ENCODE peak calls at places on chromosomes 3 and 15, in four cellular contexts. One of them, this sample, is unnamed.
A peak's percentile ranks its signal among the peaks of the same experiment; 100 is the strongest.

GRCh38 chr15:89417206-89417725 is 79.1 kb downstream of the RHCG start:
- DNase-seq in trophoblast cell: no peak
- DNase-seq in Caco-2: no peak
- DNase-seq in tibial artery: no peak
- DNase-seq in this sample: no peak

GRCh38 chr3:45988804-45989203 is 6.8 kb downstream of the FYCO1 start:
- DNase-seq in trophoblast cell: peak; percentile 75
- DNase-seq in Caco-2: no peak
- DNase-seq in tibial artery: no peak
- DNase-seq in this sample: no peak

GRCh38 chr3:46538803-46539442 is 27.2 kb downstream of the LRRC2 start:
- DNase-seq in trophoblast cell: no peak
- DNase-seq in Caco-2: no peak
- DNase-seq in tibial artery: peak; percentile 66
- DNase-seq in this sample: peak; percentile 74

GRCh38 chr3:33134026-33134625 is 20.3 kb downstream of the CRTAP start:
- DNase-seq in trophoblast cell: no peak
- DNase-seq in Caco-2: no peak
- DNase-seq in tibial artery: no peak
- DNase-seq in this sample: no peak

GRCh38 chr3:171163724-171164465 is 137.4 kb upstream of the SLC2A2 start:
- DNase-seq in trophoblast cell: peak; percentile 65
- DNase-seq in Caco-2: no peak
- DNase-seq in tibial artery: no peak
- DNase-seq in this sample: no peak

GRCh38 chr15:55588070-55588817 is at the start of gene PYGO1:
- DNase-seq in trophoblast cell: peak; percentile 65
- DNase-seq in Caco-2: peak; percentile 72
- DNase-seq in tibial artery: peak; percentile 79
- DNase-seq in this sample: peak; percentile 72

GRCh38 chr3:156519758-156520162 is 35.2 kb downstream of the SSR3 start:
- DNase-seq in trophoblast cell: no peak
- DNase-seq in Caco-2: no peak
- DNase-seq in tibial artery: no peak
- DNase-seq in this sample: no peak

GRCh38 chr3:78322780-78323179 is 1282.9 kb downstream of the ROBO2 start:
- DNase-seq in trophoblast cell: no peak
- DNase-seq in Caco-2: no peak
- DNase-seq in tibial artery: no peak
- DNase-seq in this sample: no peak

GRCh38 chr3:11452988-11453847 is 181.0 kb downstream of the ATG7 start:
- DNase-seq in trophoblast cell: no peak
- DNase-seq in Caco-2: no peak
- DNase-seq in tibial artery: no peak
- DNase-seq in this sample: no peak

GRCh38 chr3:119630562-119631329 is 29.6 kb downstream of the POPDC2 start:
- DNase-seq in trophoblast cell: peak; percentile 44
- DNase-seq in Caco-2: no peak
- DNase-seq in tibial artery: no peak
- DNase-seq in this sample: no peak

GRCh38 chr3:46145147-46145546 is 63.0 kb downstream of the CCR1 start:
- DNase-seq in trophoblast cell: no peak
- DNase-seq in Caco-2: no peak
- DNase-seq in tibial artery: no peak
- DNase-seq in this sample: no peak

GRCh38 chr15:70493787-70494514 is 269.4 kb downstream of the UACA start:
- DNase-seq in trophoblast cell: no peak
- DNase-seq in Caco-2: peak; percentile 78
- DNase-seq in tibial artery: no peak
- DNase-seq in this sample: no peak

GRCh38 chr3:52093751-52094525 is 37.6 kb upstream of the DUSP7 start:
- DNase-seq in trophoblast cell: no peak
- DNase-seq in Caco-2: no peak
- DNase-seq in tibial artery: no peak
- DNase-seq in this sample: peak; percentile 20

GRCh38 chr3:133767607-133768006 is 21.4 kb downstream of the TF start:
- DNase-seq in trophoblast cell: no peak
- DNase-seq in Caco-2: no peak
- DNase-seq in tibial artery: no peak
- DNase-seq in this sample: no peak

GRCh38 chr3:156761713-156762575 is 64.2 kb upstream of the LEKR1 start:
- DNase-seq in trophoblast cell: no peak
- DNase-seq in Caco-2: no peak
- DNase-seq in tibial artery: no peak
- DNase-seq in this sample: no peak

GRCh38 chr15:96349933-96350292 is 19.4 kb downstream of the NR2F2 start:
- DNase-seq in trophoblast cell: no peak
- DNase-seq in Caco-2: no peak
- DNase-seq in tibial artery: no peak
- DNase-seq in this sample: no peak

GRCh38 chr15:96351801-96352593 is 21.5 kb downstream of the NR2F2 start:
- DNase-seq in trophoblast cell: peak; percentile 40
- DNase-seq in Caco-2: no peak
- DNase-seq in tibial artery: peak; percentile 82
- DNase-seq in this sample: no peak

GRCh38 chr15:96350884-96351639 is 20.6 kb downstream of the NR2F2 start:
- DNase-seq in trophoblast cell: no peak
- DNase-seq in Caco-2: no peak
- DNase-seq in tibial artery: no peak
- DNase-seq in this sample: no peak

GRCh38 chr15:96349034-96349932 is 18.8 kb downstream of the NR2F2 start:
- DNase-seq in trophoblast cell: no peak
- DNase-seq in Caco-2: no peak
- DNase-seq in tibial artery: no peak
- DNase-seq in this sample: no peak

GRCh38 chr15:96350321-96350720 is 19.8 kb downstream of the NR2F2 start:
- DNase-seq in trophoblast cell: no peak
- DNase-seq in Caco-2: no peak
- DNase-seq in tibial artery: no peak
- DNase-seq in this sample: no peak
- H3K4me1 ChIP-seq in trophoblast cell: peaks cover 31% of the 10 kb centered on the region
- H3K4me1 ChIP-seq in Caco-2: no peaks in the 10 kb centered on the region
- H3K4me1 ChIP-seq in tibial artery: peaks cover 30% of the 10 kb centered on the region
- H3K4me1 ChIP-seq in this sample: no peaks in the 10 kb centered on the region

DNA sequence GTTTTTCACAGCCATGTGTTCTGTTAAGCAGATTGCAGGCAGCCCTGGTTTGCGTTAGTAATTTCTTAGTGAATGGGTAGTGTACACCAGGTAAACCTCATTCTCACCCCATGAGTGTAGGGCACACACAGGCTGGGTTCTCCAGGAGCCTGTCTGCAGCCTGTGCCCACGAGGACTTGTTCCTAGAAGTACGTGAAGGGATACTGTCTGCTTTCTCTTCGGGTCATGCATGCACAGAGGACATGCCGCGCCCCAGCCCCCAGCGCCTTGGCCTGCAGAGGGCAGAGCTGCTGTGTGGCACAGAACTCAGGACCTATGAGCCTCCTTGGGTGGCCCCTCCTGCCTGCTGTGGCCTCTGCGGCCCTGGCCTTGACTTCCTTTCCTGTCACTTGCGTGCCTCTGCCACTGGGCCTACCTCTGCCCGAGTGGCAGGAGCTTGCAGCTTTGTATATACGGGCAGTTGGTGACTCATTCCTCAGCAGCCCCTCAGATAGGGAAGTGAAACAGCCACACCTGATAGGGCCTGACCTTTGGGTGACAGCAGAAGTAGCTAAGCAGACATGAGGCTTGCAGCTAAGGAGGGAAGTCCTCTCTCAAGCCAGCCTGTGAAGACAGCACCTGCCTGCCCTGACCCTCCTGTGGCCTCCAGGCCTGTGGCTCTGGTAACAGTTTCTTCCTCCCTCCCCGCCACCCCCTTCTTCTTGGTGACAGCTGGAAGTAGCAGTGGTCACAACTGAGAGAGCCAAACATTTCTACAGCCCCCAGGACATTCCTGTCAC is 19.5 kb downstream of the PPCDC start:
- DNase-seq in trophoblast cell: peak; percentile 91
- DNase-seq in Caco-2: peak; percentile 79
- DNase-seq in tibial artery: peak; percentile 90
- DNase-seq in this sample: peak; percentile 95
- H3K4me3 ChIP-seq in trophoblast cell: no peak overlapping the region
- H3K4me3 ChIP-seq in Caco-2: no peak overlapping the region
- H3K4me3 ChIP-seq in tibial artery: no peak overlapping the region
- H3K4me3 ChIP-seq in this sample: peak overlapping the region; percentile 24

GRCh38 chr3:138365253-138365555 is 16.8 kb downstream of the MRAS start:
- DNase-seq in trophoblast cell: no peak
- DNase-seq in Caco-2: no peak
- DNase-seq in tibial artery: peak; percentile 27
- DNase-seq in this sample: no peak

GRCh38 chr3:138367326-138367850 is 19.0 kb downstream of the MRAS start:
- DNase-seq in trophoblast cell: no peak
- DNase-seq in Caco-2: no peak
- DNase-seq in tibial artery: peak; percentile 44
- DNase-seq in this sample: no peak

GRCh38 chr3:138364356-138365252 is 16.2 kb downstream of the MRAS start:
- DNase-seq in trophoblast cell: no peak
- DNase-seq in Caco-2: no peak
- DNase-seq in tibial artery: peak; percentile 40
- DNase-seq in this sample: no peak

GRCh38 chr3:138367912-138368311 is 19.5 kb downstream of the MRAS start:
- DNase-seq in trophoblast cell: peak; percentile 21
- DNase-seq in Caco-2: no peak
- DNase-seq in tibial artery: peak; percentile 74
- DNase-seq in this sample: peak; percentile 86

DNA sequence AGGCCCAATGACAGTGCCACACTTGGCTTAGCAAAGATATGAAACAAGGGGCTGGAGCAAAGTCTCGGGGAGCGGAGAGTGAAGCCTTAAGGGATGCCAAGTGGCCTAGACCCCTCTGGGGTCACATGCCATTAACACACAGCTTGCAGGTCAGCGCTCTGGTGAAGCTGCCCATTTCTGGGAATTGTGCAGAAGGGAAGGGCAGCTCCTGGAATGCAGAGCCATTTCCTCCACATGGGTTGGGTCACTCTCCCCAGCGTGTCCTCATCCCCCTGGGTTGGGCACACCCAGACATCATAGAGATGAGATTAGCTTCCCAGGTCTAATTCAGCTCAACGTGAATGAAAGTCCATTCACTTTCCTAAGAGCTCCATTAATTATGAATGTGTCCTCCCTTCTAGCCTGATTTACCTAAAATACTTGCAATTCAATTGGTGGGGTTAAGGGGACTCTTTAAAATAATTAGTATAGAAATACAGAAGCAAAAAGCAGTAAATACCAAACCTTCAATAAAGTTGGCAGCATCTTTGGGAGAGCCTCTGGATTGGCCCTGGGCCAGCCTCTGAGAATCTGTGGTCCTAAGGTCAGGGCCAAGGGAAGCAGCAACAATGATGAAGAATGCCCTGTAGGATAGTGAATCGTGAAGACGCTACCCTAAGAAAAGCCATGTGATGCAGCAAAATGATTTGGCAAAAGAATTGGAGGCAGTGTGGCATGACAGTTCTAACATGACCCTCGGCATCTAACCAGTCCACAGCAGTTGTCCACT is 17.8 kb downstream of the MRAS start:
- DNase-seq in trophoblast cell: no peak
- DNase-seq in Caco-2: no peak
- DNase-seq in tibial artery: peak; percentile 33
- DNase-seq in this sample: no peak
- H3K4me1 ChIP-seq in trophoblast cell: no peaks in the 10 kb centered on the region
- H3K4me1 ChIP-seq in Caco-2: no peaks in the 10 kb centered on the region
- H3K4me1 ChIP-seq in tibial artery: peaks cover 44% of the 10 kb centered on the region
- H3K4me1 ChIP-seq in this sample: peaks cover 37% of the 10 kb centered on the region

DNA sequence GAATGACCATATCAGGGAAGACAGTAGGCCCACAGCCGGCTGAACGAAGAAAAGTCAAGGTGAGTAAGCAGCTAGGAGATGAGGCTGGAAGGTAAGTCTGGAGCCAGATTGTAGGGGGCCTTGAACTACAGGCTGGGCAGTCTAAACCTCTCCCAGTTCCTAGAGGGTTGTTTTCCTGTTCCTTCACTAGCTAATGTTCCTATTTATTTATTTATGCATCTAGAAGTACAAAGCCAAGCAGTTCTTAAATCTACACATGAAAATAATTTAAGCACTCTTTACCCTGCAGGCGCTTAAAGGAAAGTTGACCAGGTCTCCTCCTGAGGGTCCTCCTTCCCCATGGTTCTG is 3.7 kb downstream of the ACAA1 start:
- DNase-seq in trophoblast cell: no peak
- DNase-seq in Caco-2: no peak
- DNase-seq in tibial artery: no peak
- DNase-seq in this sample: no peak
- H3K4me3 ChIP-seq in trophoblast cell: no peak overlapping the region
- H3K4me3 ChIP-seq in Caco-2: peak overlapping the region; percentile 6
- H3K4me3 ChIP-seq in tibial artery: no peak overlapping the region
- H3K4me3 ChIP-seq in this sample: no peak overlapping the region

DNA sequence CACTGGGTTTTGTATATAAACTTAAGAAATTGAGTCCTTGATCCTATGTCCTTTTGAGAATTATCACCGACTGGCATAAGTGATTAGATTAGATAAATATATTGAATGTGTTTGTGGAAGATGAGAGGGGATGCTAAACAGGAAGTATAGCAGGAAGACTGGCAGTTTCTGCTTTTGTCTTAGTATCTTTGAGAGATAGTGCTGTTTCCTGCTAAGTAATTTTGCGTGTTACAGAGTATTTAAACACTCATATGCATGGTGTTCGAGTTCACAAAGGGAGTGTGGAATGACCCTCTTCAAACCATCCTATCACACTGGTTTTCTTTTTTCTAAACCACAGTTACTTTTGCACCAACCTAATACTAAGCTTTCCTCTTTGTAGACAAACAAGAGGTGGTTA is 106.0 kb downstream of the KLHL25 start:
- DNase-seq in trophoblast cell: no peak
- DNase-seq in Caco-2: no peak
- DNase-seq in tibial artery: no peak
- DNase-seq in this sample: no peak
- H3K4me1 ChIP-seq in trophoblast cell: no peaks in the 10 kb centered on the region
- H3K4me1 ChIP-seq in Caco-2: no peaks in the 10 kb centered on the region
- H3K4me1 ChIP-seq in tibial artery: peaks cover 20% of the 10 kb centered on the region
- H3K4me1 ChIP-seq in this sample: peaks cover 64% of the 10 kb centered on the region

DNA sequence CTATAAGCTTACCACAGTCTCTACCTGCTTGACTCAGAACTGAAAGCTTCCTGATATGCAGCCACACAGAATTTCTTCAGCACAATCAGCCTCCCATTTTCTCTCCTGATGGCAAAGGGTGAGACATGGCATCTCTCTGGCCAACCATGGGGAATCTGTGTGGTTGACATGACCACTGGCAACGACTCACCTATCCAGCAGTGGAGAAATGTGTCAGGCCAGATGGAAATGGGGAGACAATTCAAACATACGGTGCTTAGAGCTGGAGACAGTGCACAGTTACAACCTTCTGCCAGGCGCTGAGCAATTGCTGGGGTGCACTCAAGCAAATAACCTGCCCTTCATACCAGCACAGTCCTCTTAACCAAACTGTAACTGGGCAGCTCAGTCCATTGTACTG is 3.6 kb downstream of the ZNF385D start:
- DNase-seq in trophoblast cell: no peak
- DNase-seq in Caco-2: no peak
- DNase-seq in tibial artery: no peak
- DNase-seq in this sample: no peak
- H3K4me3 ChIP-seq in trophoblast cell: no peak overlapping the region
- H3K4me3 ChIP-seq in Caco-2: no peak overlapping the region
- H3K4me3 ChIP-seq in tibial artery: peak overlapping the region; percentile 62
- H3K4me3 ChIP-seq in this sample: no peak overlapping the region

DNA sequence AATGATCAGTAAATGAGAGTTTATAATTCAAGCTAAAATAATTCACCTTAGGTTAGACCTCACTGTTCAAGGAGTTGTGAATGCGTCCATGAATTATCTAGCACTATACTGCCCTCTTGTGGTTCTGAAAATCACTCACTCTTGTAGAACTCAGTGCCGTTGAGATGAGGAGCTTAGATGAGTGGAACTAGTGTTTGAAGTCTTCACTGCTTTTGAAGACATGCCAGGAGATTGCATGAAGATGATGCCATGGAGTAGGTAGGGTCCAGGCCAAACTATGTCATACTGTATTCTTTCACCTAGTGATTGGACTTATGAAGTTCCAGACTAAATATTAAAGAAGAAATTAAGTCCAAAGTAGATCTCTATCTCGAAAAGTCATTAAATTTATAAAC is 28.8 kb downstream of the LYSMD4 start:
- DNase-seq in trophoblast cell: peak; percentile 98
- DNase-seq in Caco-2: no peak
- DNase-seq in tibial artery: no peak
- DNase-seq in this sample: no peak
- H3K4me1 ChIP-seq in trophoblast cell: no peaks in the 10 kb centered on the region
- H3K4me1 ChIP-seq in Caco-2: peaks cover 3% of the 10 kb centered on the region
- H3K4me1 ChIP-seq in tibial artery: peaks cover 31% of the 10 kb centered on the region
- H3K4me1 ChIP-seq in this sample: peaks cover 46% of the 10 kb centered on the region

This sample was measured in lower lobe of right lung.